ENCODE peak calls at places on chromosomes 6 and 20, in six cellular contexts. One of them, this sample, is unnamed.

GRCh38 chr6:55069132-55069781 is 105.1 kb upstream of the HCRTR2 start:
- DNase-seq in sigmoid colon: no peak
- DNase-seq in breast epithelium: no peak
- DNase-seq in mucosa of descending colon: peak; percentile 74
- DNase-seq in activated gamma-delta T cell treated with Interleukin-2 at 50 U/mL for 16 hours: no peak
- DNase-seq in stimulated activated CD4-positive, alpha-beta T cell treated with anti-CD3 and anti-CD28 coated beads, Interleukin-4, amount 100 ng/mL, for 24 hours: no peak
- DNase-seq in this sample: peak; percentile 53

GRCh38 chr20:34083137-34083536 is 28.9 kb downstream of the EIF2S2 start:
- DNase-seq in sigmoid colon: peak; percentile 85
- DNase-seq in breast epithelium: no peak
- DNase-seq in mucosa of descending colon: peak; percentile 26
- DNase-seq in activated gamma-delta T cell treated with Interleukin-2 at 50 U/mL for 16 hours: no peak
- DNase-seq in stimulated activated CD4-positive, alpha-beta T cell treated with anti-CD3 and anti-CD28 coated beads, Interleukin-4, amount 100 ng/mL, for 24 hours: no peak
- DNase-seq in this sample: peak; percentile 20

GRCh38 chr6:70221025-70221714 is 81.7 kb downstream of the COL9A1 start:
- DNase-seq in sigmoid colon: no peak
- DNase-seq in breast epithelium: no peak
- DNase-seq in mucosa of descending colon: peak; percentile 23
- DNase-seq in activated gamma-delta T cell treated with Interleukin-2 at 50 U/mL for 16 hours: no peak
- DNase-seq in stimulated activated CD4-positive, alpha-beta T cell treated with anti-CD3 and anti-CD28 coated beads, Interleukin-4, amount 100 ng/mL, for 24 hours: no peak
- DNase-seq in this sample: no peak

GRCh38 chr20:22984008-22984407 is 51.1 kb upstream of the SSTR4 start:
- DNase-seq in sigmoid colon: no peak
- DNase-seq in breast epithelium: no peak
- DNase-seq in mucosa of descending colon: no peak
- DNase-seq in activated gamma-delta T cell treated with Interleukin-2 at 50 U/mL for 16 hours: no peak
- DNase-seq in stimulated activated CD4-positive, alpha-beta T cell treated with anti-CD3 and anti-CD28 coated beads, Interleukin-4, amount 100 ng/mL, for 24 hours: no peak
- DNase-seq in this sample: no peak

GRCh38 chr20:50029697-50030428 is 47.1 kb downstream of the SNAI1 start:
- DNase-seq in sigmoid colon: peak; percentile 76
- DNase-seq in breast epithelium: no peak
- DNase-seq in mucosa of descending colon: no peak
- DNase-seq in activated gamma-delta T cell treated with Interleukin-2 at 50 U/mL for 16 hours: no peak
- DNase-seq in stimulated activated CD4-positive, alpha-beta T cell treated with anti-CD3 and anti-CD28 coated beads, Interleukin-4, amount 100 ng/mL, for 24 hours: no peak
- DNase-seq in this sample: peak; percentile 92

GRCh38 chr6:159594750-159595117 is 98.3 kb downstream of the SOD2 start:
- DNase-seq in sigmoid colon: no peak
- DNase-seq in breast epithelium: no peak
- DNase-seq in mucosa of descending colon: no peak
- DNase-seq in activated gamma-delta T cell treated with Interleukin-2 at 50 U/mL for 16 hours: no peak
- DNase-seq in stimulated activated CD4-positive, alpha-beta T cell treated with anti-CD3 and anti-CD28 coated beads, Interleukin-4, amount 100 ng/mL, for 24 hours: no peak
- DNase-seq in this sample: peak; percentile 77

GRCh38 chr6:160222491-160222890 is 36.1 kb downstream of the SLC22A2 start:
- DNase-seq in sigmoid colon: no peak
- DNase-seq in breast epithelium: no peak
- DNase-seq in mucosa of descending colon: no peak
- DNase-seq in activated gamma-delta T cell treated with Interleukin-2 at 50 U/mL for 16 hours: no peak
- DNase-seq in stimulated activated CD4-positive, alpha-beta T cell treated with anti-CD3 and anti-CD28 coated beads, Interleukin-4, amount 100 ng/mL, for 24 hours: no peak
- DNase-seq in this sample: no peak

GRCh38 chr6:30820196-30820595 is 64.1 kb upstream of the DDR1 start:
- DNase-seq in sigmoid colon: no peak
- DNase-seq in breast epithelium: no peak
- DNase-seq in mucosa of descending colon: peak; percentile 76
- DNase-seq in activated gamma-delta T cell treated with Interleukin-2 at 50 U/mL for 16 hours: no peak
- DNase-seq in stimulated activated CD4-positive, alpha-beta T cell treated with anti-CD3 and anti-CD28 coated beads, Interleukin-4, amount 100 ng/mL, for 24 hours: no peak
- DNase-seq in this sample: peak; percentile 74

GRCh38 chr6:74091133-74091793 is 395.3 kb downstream of the CD109 start:
- DNase-seq in sigmoid colon: peak; percentile 76
- DNase-seq in breast epithelium: no peak
- DNase-seq in mucosa of descending colon: no peak
- DNase-seq in activated gamma-delta T cell treated with Interleukin-2 at 50 U/mL for 16 hours: no peak
- DNase-seq in stimulated activated CD4-positive, alpha-beta T cell treated with anti-CD3 and anti-CD28 coated beads, Interleukin-4, amount 100 ng/mL, for 24 hours: no peak
- DNase-seq in this sample: no peak

GRCh38 chr20:53220482-53221307 is 248.5 kb downstream of the TSHZ2 start:
- DNase-seq in sigmoid colon: no peak
- DNase-seq in breast epithelium: no peak
- DNase-seq in mucosa of descending colon: no peak
- DNase-seq in activated gamma-delta T cell treated with Interleukin-2 at 50 U/mL for 16 hours: no peak
- DNase-seq in stimulated activated CD4-positive, alpha-beta T cell treated with anti-CD3 and anti-CD28 coated beads, Interleukin-4, amount 100 ng/mL, for 24 hours: peak; percentile 30
- DNase-seq in this sample: no peak

GRCh38 chr20:49674383-49675352 is 39.0 kb downstream of the B4GALT5 start:
- DNase-seq in sigmoid colon: no peak
- DNase-seq in breast epithelium: no peak
- DNase-seq in mucosa of descending colon: peak; percentile 62
- DNase-seq in activated gamma-delta T cell treated with Interleukin-2 at 50 U/mL for 16 hours: no peak
- DNase-seq in stimulated activated CD4-positive, alpha-beta T cell treated with anti-CD3 and anti-CD28 coated beads, Interleukin-4, amount 100 ng/mL, for 24 hours: no peak
- DNase-seq in this sample: peak; percentile 71

GRCh38 chr6:10426781-10427279 is 12.0 kb upstream of the TFAP2A start:
- DNase-seq in sigmoid colon: no peak
- DNase-seq in breast epithelium: no peak
- DNase-seq in mucosa of descending colon: no peak
- DNase-seq in activated gamma-delta T cell treated with Interleukin-2 at 50 U/mL for 16 hours: no peak
- DNase-seq in stimulated activated CD4-positive, alpha-beta T cell treated with anti-CD3 and anti-CD28 coated beads, Interleukin-4, amount 100 ng/mL, for 24 hours: no peak
- DNase-seq in this sample: no peak

GRCh38 chr6:101932704-101933103 is 539.2 kb downstream of the GRIK2 start:
- DNase-seq in sigmoid colon: no peak
- DNase-seq in breast epithelium: no peak
- DNase-seq in mucosa of descending colon: no peak
- DNase-seq in activated gamma-delta T cell treated with Interleukin-2 at 50 U/mL for 16 hours: no peak
- DNase-seq in stimulated activated CD4-positive, alpha-beta T cell treated with anti-CD3 and anti-CD28 coated beads, Interleukin-4, amount 100 ng/mL, for 24 hours: no peak
- DNase-seq in this sample: no peak

GRCh38 chr6:88910922-88911778 is 52.3 kb downstream of the RNGTT start:
- DNase-seq in sigmoid colon: no peak
- DNase-seq in breast epithelium: no peak
- DNase-seq in mucosa of descending colon: no peak
- DNase-seq in activated gamma-delta T cell treated with Interleukin-2 at 50 U/mL for 16 hours: no peak
- DNase-seq in stimulated activated CD4-positive, alpha-beta T cell treated with anti-CD3 and anti-CD28 coated beads, Interleukin-4, amount 100 ng/mL, for 24 hours: no peak
- DNase-seq in this sample: peak; percentile 6

GRCh38 chr6:83417880-83418663 is 12.8 kb downstream of the ME1 start:
- DNase-seq in sigmoid colon: no peak
- DNase-seq in breast epithelium: no peak
- DNase-seq in mucosa of descending colon: peak; percentile 54
- DNase-seq in activated gamma-delta T cell treated with Interleukin-2 at 50 U/mL for 16 hours: no peak
- DNase-seq in stimulated activated CD4-positive, alpha-beta T cell treated with anti-CD3 and anti-CD28 coated beads, Interleukin-4, amount 100 ng/mL, for 24 hours: no peak
- DNase-seq in this sample: peak; percentile 57

GRCh38 chr6:31216208-31216898 is 45.9 kb upstream of the POU5F1 start:
- DNase-seq in sigmoid colon: no peak
- DNase-seq in breast epithelium: no peak
- DNase-seq in mucosa of descending colon: no peak
- DNase-seq in activated gamma-delta T cell treated with Interleukin-2 at 50 U/mL for 16 hours: no peak
- DNase-seq in stimulated activated CD4-positive, alpha-beta T cell treated with anti-CD3 and anti-CD28 coated beads, Interleukin-4, amount 100 ng/mL, for 24 hours: no peak
- DNase-seq in this sample: no peak

GRCh38 chr20:62893700-62894099 is 32.1 kb upstream of the TCFL5 start:
- DNase-seq in sigmoid colon: no peak
- DNase-seq in breast epithelium: no peak
- DNase-seq in mucosa of descending colon: no peak
- DNase-seq in activated gamma-delta T cell treated with Interleukin-2 at 50 U/mL for 16 hours: no peak
- DNase-seq in stimulated activated CD4-positive, alpha-beta T cell treated with anti-CD3 and anti-CD28 coated beads, Interleukin-4, amount 100 ng/mL, for 24 hours: no peak
- DNase-seq in this sample: no peak

GRCh38 chr20:60467771-60468170 is 509.5 kb downstream of the CDH26 start:
- DNase-seq in sigmoid colon: no peak
- DNase-seq in breast epithelium: no peak
- DNase-seq in mucosa of descending colon: no peak
- DNase-seq in activated gamma-delta T cell treated with Interleukin-2 at 50 U/mL for 16 hours: no peak
- DNase-seq in stimulated activated CD4-positive, alpha-beta T cell treated with anti-CD3 and anti-CD28 coated beads, Interleukin-4, amount 100 ng/mL, for 24 hours: no peak
- DNase-seq in this sample: no peak

GRCh38 chr6:53547166-53547814 is 2.4 kb upstream of the GCLC start:
- DNase-seq in sigmoid colon: no peak
- DNase-seq in breast epithelium: no peak
- DNase-seq in mucosa of descending colon: no peak
- DNase-seq in activated gamma-delta T cell treated with Interleukin-2 at 50 U/mL for 16 hours: no peak
- DNase-seq in stimulated activated CD4-positive, alpha-beta T cell treated with anti-CD3 and anti-CD28 coated beads, Interleukin-4, amount 100 ng/mL, for 24 hours: no peak
- DNase-seq in this sample: no peak

GRCh38 chr20:57593134-57593886 is 26.9 kb downstream of the ZBP1 start:
- DNase-seq in sigmoid colon: no peak
- DNase-seq in breast epithelium: no peak
- DNase-seq in mucosa of descending colon: peak; percentile 77
- DNase-seq in activated gamma-delta T cell treated with Interleukin-2 at 50 U/mL for 16 hours: no peak
- DNase-seq in stimulated activated CD4-positive, alpha-beta T cell treated with anti-CD3 and anti-CD28 coated beads, Interleukin-4, amount 100 ng/mL, for 24 hours: no peak
- DNase-seq in this sample: no peak

GRCh38 chr20:46427384-46427783 is 21.0 kb upstream of the ELMO2 start:
- DNase-seq in sigmoid colon: no peak
- DNase-seq in breast epithelium: no peak
- DNase-seq in mucosa of descending colon: no peak
- DNase-seq in activated gamma-delta T cell treated with Interleukin-2 at 50 U/mL for 16 hours: no peak
- DNase-seq in stimulated activated CD4-positive, alpha-beta T cell treated with anti-CD3 and anti-CD28 coated beads, Interleukin-4, amount 100 ng/mL, for 24 hours: no peak
- DNase-seq in this sample: no peak

GRCh38 chr6:28648035-28648877 is 122.6 kb downstream of the GPX5 start:
- DNase-seq in sigmoid colon: no peak
- DNase-seq in breast epithelium: no peak
- DNase-seq in mucosa of descending colon: peak; percentile 17
- DNase-seq in activated gamma-delta T cell treated with Interleukin-2 at 50 U/mL for 16 hours: no peak
- DNase-seq in stimulated activated CD4-positive, alpha-beta T cell treated with anti-CD3 and anti-CD28 coated beads, Interleukin-4, amount 100 ng/mL, for 24 hours: peak; percentile 72
- DNase-seq in this sample: peak; percentile 75

GRCh38 chr6:166862287-166862977 is 93.9 kb downstream of the RNASET2 start:
- DNase-seq in sigmoid colon: no peak
- DNase-seq in breast epithelium: no peak
- DNase-seq in mucosa of descending colon: peak; percentile 6
- DNase-seq in activated gamma-delta T cell treated with Interleukin-2 at 50 U/mL for 16 hours: peak; percentile 12
- DNase-seq in stimulated activated CD4-positive, alpha-beta T cell treated with anti-CD3 and anti-CD28 coated beads, Interleukin-4, amount 100 ng/mL, for 24 hours: peak; percentile 15
- DNase-seq in this sample: no peak

GRCh38 chr6:150368762-150369161 is at the start of gene IYD:
- DNase-seq in sigmoid colon: no peak
- DNase-seq in breast epithelium: no peak
- DNase-seq in mucosa of descending colon: peak; percentile 88
- DNase-seq in activated gamma-delta T cell treated with Interleukin-2 at 50 U/mL for 16 hours: no peak
- DNase-seq in stimulated activated CD4-positive, alpha-beta T cell treated with anti-CD3 and anti-CD28 coated beads, Interleukin-4, amount 100 ng/mL, for 24 hours: no peak
- DNase-seq in this sample: no peak

GRCh38 chr6:148235446-148235845 is 107.2 kb upstream of the SASH1 start:
- DNase-seq in sigmoid colon: no peak
- DNase-seq in breast epithelium: no peak
- DNase-seq in mucosa of descending colon: no peak
- DNase-seq in activated gamma-delta T cell treated with Interleukin-2 at 50 U/mL for 16 hours: no peak
- DNase-seq in stimulated activated CD4-positive, alpha-beta T cell treated with anti-CD3 and anti-CD28 coated beads, Interleukin-4, amount 100 ng/mL, for 24 hours: no peak
- DNase-seq in this sample: peak; percentile 15

GRCh38 chr6:158867381-158868121 is 48.4 kb upstream of the EZR start:
- DNase-seq in sigmoid colon: no peak
- DNase-seq in breast epithelium: no peak
- DNase-seq in mucosa of descending colon: peak; percentile 40
- DNase-seq in activated gamma-delta T cell treated with Interleukin-2 at 50 U/mL for 16 hours: no peak
- DNase-seq in stimulated activated CD4-positive, alpha-beta T cell treated with anti-CD3 and anti-CD28 coated beads, Interleukin-4, amount 100 ng/mL, for 24 hours: no peak
- DNase-seq in this sample: no peak

GRCh38 chr20:59148713-59149493 is 14.7 kb upstream of the ZNF831 start:
- DNase-seq in sigmoid colon: no peak
- DNase-seq in breast epithelium: no peak
- DNase-seq in mucosa of descending colon: no peak
- DNase-seq in activated gamma-delta T cell treated with Interleukin-2 at 50 U/mL for 16 hours: no peak
- DNase-seq in stimulated activated CD4-positive, alpha-beta T cell treated with anti-CD3 and anti-CD28 coated beads, Interleukin-4, amount 100 ng/mL, for 24 hours: no peak
- DNase-seq in this sample: no peak

GRCh38 chr6:72809701-72810379 is 188.0 kb downstream of the KCNQ5 start:
- DNase-seq in sigmoid colon: no peak
- DNase-seq in breast epithelium: no peak
- DNase-seq in mucosa of descending colon: no peak
- DNase-seq in activated gamma-delta T cell treated with Interleukin-2 at 50 U/mL for 16 hours: no peak
- DNase-seq in stimulated activated CD4-positive, alpha-beta T cell treated with anti-CD3 and anti-CD28 coated beads, Interleukin-4, amount 100 ng/mL, for 24 hours: no peak
- DNase-seq in this sample: no peak

GRCh38 chr20:63708301-63709148 is 686 bp downstream of the ZGPAT start:
- DNase-seq in sigmoid colon: peak; percentile 68
- DNase-seq in breast epithelium: no peak
- DNase-seq in mucosa of descending colon: no peak
- DNase-seq in activated gamma-delta T cell treated with Interleukin-2 at 50 U/mL for 16 hours: peak; percentile 17
- DNase-seq in stimulated activated CD4-positive, alpha-beta T cell treated with anti-CD3 and anti-CD28 coated beads, Interleukin-4, amount 100 ng/mL, for 24 hours: no peak
- DNase-seq in this sample: no peak

GRCh38 chr20:56454754-56455153 is 13.7 kb upstream of the RTF2 start:
- DNase-seq in sigmoid colon: no peak
- DNase-seq in breast epithelium: no peak
- DNase-seq in mucosa of descending colon: no peak
- DNase-seq in activated gamma-delta T cell treated with Interleukin-2 at 50 U/mL for 16 hours: no peak
- DNase-seq in stimulated activated CD4-positive, alpha-beta T cell treated with anti-CD3 and anti-CD28 coated beads, Interleukin-4, amount 100 ng/mL, for 24 hours: peak; percentile 29
- DNase-seq in this sample: no peak

GRCh38 chr6:131761061-131761761 is 46.6 kb upstream of the ENPP1 start:
- DNase-seq in sigmoid colon: no peak
- DNase-seq in breast epithelium: no peak
- DNase-seq in mucosa of descending colon: no peak
- DNase-seq in activated gamma-delta T cell treated with Interleukin-2 at 50 U/mL for 16 hours: no peak
- DNase-seq in stimulated activated CD4-positive, alpha-beta T cell treated with anti-CD3 and anti-CD28 coated beads, Interleukin-4, amount 100 ng/mL, for 24 hours: no peak
- DNase-seq in this sample: peak; percentile 61

GRCh38 chr6:104682722-104683643 is 176.7 kb downstream of the HACE1 start:
- DNase-seq in sigmoid colon: no peak
- DNase-seq in breast epithelium: peak; percentile 55
- DNase-seq in mucosa of descending colon: peak; percentile 60
- DNase-seq in activated gamma-delta T cell treated with Interleukin-2 at 50 U/mL for 16 hours: peak; percentile 59
- DNase-seq in stimulated activated CD4-positive, alpha-beta T cell treated with anti-CD3 and anti-CD28 coated beads, Interleukin-4, amount 100 ng/mL, for 24 hours: peak; percentile 74
- DNase-seq in this sample: peak; percentile 17

GRCh38 chr6:34272022-34272926 is 23.5 kb upstream of the SMIM29 start:
- DNase-seq in sigmoid colon: no peak
- DNase-seq in breast epithelium: no peak
- DNase-seq in mucosa of descending colon: no peak
- DNase-seq in activated gamma-delta T cell treated with Interleukin-2 at 50 U/mL for 16 hours: no peak
- DNase-seq in stimulated activated CD4-positive, alpha-beta T cell treated with anti-CD3 and anti-CD28 coated beads, Interleukin-4, amount 100 ng/mL, for 24 hours: no peak
- DNase-seq in this sample: no peak

GRCh38 chr6:16486661-16487060 is 248.3 kb downstream of the GMPR start:
- DNase-seq in sigmoid colon: no peak
- DNase-seq in breast epithelium: no peak
- DNase-seq in mucosa of descending colon: no peak
- DNase-seq in activated gamma-delta T cell treated with Interleukin-2 at 50 U/mL for 16 hours: peak; percentile 26
- DNase-seq in stimulated activated CD4-positive, alpha-beta T cell treated with anti-CD3 and anti-CD28 coated beads, Interleukin-4, amount 100 ng/mL, for 24 hours: peak; percentile 70
- DNase-seq in this sample: no peak

GRCh38 chr20:32506721-32507120 is 78.4 kb downstream of the NOL4L start:
- DNase-seq in sigmoid colon: no peak
- DNase-seq in breast epithelium: no peak
- DNase-seq in mucosa of descending colon: no peak
- DNase-seq in activated gamma-delta T cell treated with Interleukin-2 at 50 U/mL for 16 hours: no peak
- DNase-seq in stimulated activated CD4-positive, alpha-beta T cell treated with anti-CD3 and anti-CD28 coated beads, Interleukin-4, amount 100 ng/mL, for 24 hours: no peak
- DNase-seq in this sample: no peak